ENCODE peak calls at places on chromosomes 2 and 18, in ten cellular contexts. U, F, Q, M, R, P, H, I, O and A are unnamed samples.

GRCh38 chr2:218332288-218332687 is 24.4 kb upstream of the CATIP start:
- DNase-seq in Q (no peak), F (no peak), U (no peak), R (no peak), P (no peak), H (no peak), M (no peak), O (no peak), I (no peak), A (no peak)

GRCh38 chr2:108106746-108107145 is 120.4 kb downstream of the SLC5A7 start:
- DNase-seq in P (no peak), H (no peak), R (no peak), F (no peak), M (no peak), U (no peak), Q (no peak), O (peak), I (no peak), A (no peak)

GRCh38 chr2:135945521-135945920 is 39.9 kb downstream of the DARS1 start:
- DNase-seq in H (no peak), O (no peak), U (no peak), F (no peak), M (no peak), Q (no peak), R (no peak), P (no peak), I (no peak), A (no peak)

GRCh38 chr2:7845332-7845731 is 836.5 kb upstream of the ID2 start:
- DNase-seq in Q (no peak), P (peak), M (no peak), U (peak), I (peak), O (no peak), H (no peak), F (no peak), R (peak), A (no peak)

GRCh38 chr2:144152817-144153271 is 367.1 kb downstream of the ZEB2 start:
- DNase-seq in Q (no peak), U (no peak), O (no peak), M (no peak), I (peak), F (no peak), P (no peak), H (no peak), R (peak), A (no peak)

GRCh38 chr18:49944681-49945080 is 131.3 kb upstream of the ACAA2 start:
- DNase-seq in I (no peak), F (no peak), U (no peak), R (peak), Q (no peak), P (peak), O (no peak), H (no peak), M (no peak), A (no peak)

GRCh38 chr2:230974096-230974913 is 21.6 kb upstream of the SPATA3 start:
- DNase-seq in O (no peak), R (peak), F (peak), P (no peak), Q (peak), I (no peak), H (peak), U (peak), M (peak), A (peak)

GRCh38 chr2:109284816-109285215 is 155.8 kb downstream of the SH3RF3 start:
- DNase-seq in Q (no peak), M (no peak), F (no peak), I (peak), U (no peak), O (no peak), H (no peak), P (no peak), R (peak), A (no peak)

GRCh38 chr18:75208055-75208835 is 694 bp downstream of the PTGR3 start:
- DNase-seq in U (no peak), P (peak), R (peak), Q (peak), I (peak), M (peak), O (peak), F (peak), H (peak), A (peak)

GRCh38 chr2:20614201-20615045 is 36.5 kb downstream of the HS1BP3 start:
- DNase-seq in R (peak), P (peak), H (no peak), Q (no peak), U (no peak), F (no peak), O (peak), I (peak), M (no peak), A (no peak)

GRCh38 chr2:25671622-25672021 is 1.8 kb downstream of the DTNB start:
- DNase-seq in R (no peak), P (no peak), U (no peak), I (no peak), O (no peak), M (no peak), Q (no peak), H (no peak), F (no peak), A (no peak)

GRCh38 chr2:41869542-41870256 is 178.1 kb upstream of the PKDCC start:
- DNase-seq in F (peak), U (no peak), P (peak), O (peak), H (peak), Q (peak), I (peak), M (peak), R (peak), A (peak)

GRCh38 chr2:175932675-175933074 is 69.4 kb downstream of the LNPK start:
- DNase-seq in P (no peak), R (no peak), U (no peak), I (no peak), Q (no peak), H (no peak), F (no peak), O (no peak), M (no peak), A (no peak)

GRCh38 chr2:40400336-40400953 is 51.4 kb downstream of the SLC8A1 start:
- DNase-seq in R (no peak), I (no peak), F (no peak), P (no peak), M (no peak), Q (no peak), U (no peak), O (no peak), H (no peak), A (no peak)

GRCh38 chr2:37370666-37371065 is 26.2 kb downstream of the QPCT start:
- DNase-seq in H (no peak), Q (no peak), I (no peak), P (no peak), R (no peak), U (no peak), F (no peak), M (no peak), O (no peak), A (no peak)

GRCh38 chr18:8400193-8400752 is 209.0 kb upstream of the RAB12 start:
- DNase-seq in F (no peak), R (no peak), U (no peak), O (no peak), Q (no peak), I (no peak), M (no peak), P (peak), H (no peak), A (no peak)

GRCh38 chr2:190794466-190795184 is 86.0 kb upstream of the GLS start:
- DNase-seq in P (no peak), U (no peak), H (no peak), I (no peak), Q (no peak), R (no peak), O (no peak), F (no peak), M (no peak), A (no peak)

GRCh38 chr2:187995556-187995955 is 296.1 kb upstream of the GULP1 start:
- DNase-seq in F (no peak), U (no peak), Q (no peak), R (no peak), M (no peak), O (no peak), P (no peak), H (no peak), I (no peak), A (no peak)

GRCh38 chr18:33316146-33316587 is 124.4 kb downstream of the CCDC178 start:
- DNase-seq in P (no peak), R (no peak), H (no peak), M (no peak), U (no peak), I (no peak), Q (no peak), F (no peak), O (no peak), A (no peak)

GRCh38 chr2:86383844-86384243 is 46.4 kb upstream of the REEP1 start:
- DNase-seq in R (peak), O (no peak), M (no peak), P (no peak), F (no peak), U (no peak), Q (no peak), H (no peak), I (no peak), A (no peak)

GRCh38 chr18:69528439-69528838 is 127.8 kb downstream of the DOK6 start:
- DNase-seq in H (no peak), F (no peak), P (no peak), Q (no peak), I (no peak), M (no peak), U (no peak), O (no peak), R (peak), A (no peak)

GRCh38 chr2:221204699-221205098 is 367.4 kb downstream of the EPHA4 start:
- DNase-seq in P (no peak), U (no peak), M (no peak), Q (no peak), O (peak), F (no peak), H (no peak), I (no peak), R (no peak), A (no peak)

GRCh38 chr2:9248363-9248762 is 41.8 kb downstream of the ASAP2 start:
- DNase-seq in I (no peak), Q (no peak), R (no peak), O (no peak), F (no peak), P (no peak), M (no peak), H (no peak), U (no peak), A (no peak)

GRCh38 chr18:8052237-8052701 is 485.2 kb downstream of the PTPRM start:
- DNase-seq in I (no peak), M (peak), U (no peak), F (peak), P (no peak), Q (no peak), O (no peak), H (peak), R (no peak), A (no peak)

GRCh38 chr18:58544616-58545337 is 84.1 kb downstream of the ALPK2 start:
- DNase-seq in R (no peak), F (no peak), O (no peak), Q (no peak), P (no peak), I (no peak), M (no peak), U (no peak), H (no peak), A (no peak)

GRCh38 chr2:200509227-200509607 is 651 bp downstream of the KCTD18 start:
- DNase-seq in R (peak), F (no peak), Q (no peak), O (no peak), M (no peak), H (no peak), P (no peak), U (no peak), I (no peak), A (no peak)

GRCh38 chr2:196336206-196336605 is 164.8 kb upstream of the STK17B start:
- DNase-seq in I (no peak), P (no peak), Q (no peak), U (no peak), M (no peak), F (no peak), H (no peak), O (no peak), R (no peak), A (no peak)

GRCh38 chr2:157692768-157693167 is 64.1 kb upstream of the ACVR1C start:
- DNase-seq in I (no peak), R (peak), F (no peak), Q (no peak), U (peak), P (no peak), O (no peak), H (no peak), M (no peak), A (no peak)

GRCh38 chr2:134367915-134368911 is 114.3 kb downstream of the MGAT5 start:
- DNase-seq in M (no peak), R (peak), I (no peak), O (no peak), F (no peak), U (no peak), P (no peak), H (no peak), Q (no peak), A (no peak)

GRCh38 chr2:174573621-174574081 is 24.0 kb downstream of the WIPF1 start:
- DNase-seq in Q (no peak), I (no peak), R (no peak), U (no peak), H (peak), O (no peak), P (no peak), M (no peak), F (peak), A (peak)

GRCh38 chr2:197599285-197599965 is 76.0 kb downstream of the RFTN2 start:
- DNase-seq in U (no peak), R (peak), P (peak), Q (no peak), I (no peak), O (peak), M (no peak), H (no peak), F (peak), A (peak)

GRCh38 chr2:130357864-130358263 is 2.0 kb downstream of the PTPN18 start:
- DNase-seq in F (no peak), H (no peak), I (no peak), O (no peak), Q (no peak), P (no peak), M (no peak), U (no peak), R (no peak), A (no peak)

GRCh38 chr2:227826019-227826521 is 12.4 kb downstream of the CCL20 start:
- DNase-seq in O (no peak), M (peak), H (no peak), U (no peak), R (no peak), F (peak), Q (no peak), P (no peak), I (no peak), A (no peak)

GRCh38 chr18:79884296-79884962 is 67.0 kb downstream of the SLC66A2 start:
- DNase-seq in I (no peak), U (no peak), O (no peak), P (no peak), H (no peak), F (no peak), R (no peak), M (no peak), Q (no peak), A (no peak)

GRCh38 chr18:25097119-25098114 is 254.5 kb downstream of the ZNF521 start:
- DNase-seq in O (no peak), Q (no peak), F (no peak), P (no peak), I (no peak), U (no peak), R (no peak), H (no peak), M (no peak), A (no peak)

GRCh38 chr2:65708129-65708528 is 275.7 kb upstream of the SPRED2 start:
- DNase-seq in F (no peak), M (no peak), H (no peak), I (no peak), R (peak), O (no peak), Q (no peak), U (no peak), P (no peak), A (no peak)

GRCh38 chr2:26011609-26011989 is 22.3 kb upstream of the RAB10 start:
- DNase-seq in Q (no peak), H (no peak), I (no peak), R (no peak), U (no peak), M (no peak), F (no peak), O (no peak), P (no peak), A (no peak)

GRCh38 chr2:24049485-24050021 is at the start of gene FKBP1B:
- DNase-seq in H (peak), M (peak), Q (no peak), O (peak), I (peak), P (peak), F (peak), U (no peak), R (peak), A (peak)

GRCh38 chr2:168198476-168199192 is 48.8 kb downstream of the STK39 start:
- DNase-seq in H (no peak), R (peak), U (peak), Q (no peak), P (no peak), M (no peak), F (no peak), I (no peak), O (no peak), A (no peak)